ENCODE peak calls at places on chromosomes 2 and 18, in nine cellular contexts. D is neuronal stem cell, E is cardiac muscle cell, N is fibroblast of lung, V is OCI-LY7, Y is astrocyte, J is GM23248, O is fibroblast of mammary gland, A is AG10803. Q is an unnamed sample.

GRCh38 chr18:65468881-65469280 is 281.9 kb upstream of the CDH7 start:
- DNase-seq in D (no peak), E (no peak), N (no peak), V (no peak), Y (no peak), J (no peak), O (no peak), A (no peak), Q (no peak)

GRCh38 chr2:97731274-97732050 is 18.1 kb downstream of the ZAP70 start:
- DNase-seq in D (no peak), E (no peak), N (no peak), V (no peak), Y (no peak), J (no peak), O (no peak), A (no peak), Q (no peak)

GRCh38 chr18:53745228-53745967 is 479.1 kb downstream of the MBD2 start:
- DNase-seq in D (no peak), E (no peak), N (no peak), V (no peak), Y (no peak), J (peak; percentile 28), O (peak; percentile 33), A (peak; percentile 16), Q (peak; percentile 48)

GRCh38 chr2:55224761-55225261 is 7.3 kb downstream of the CLHC1 start:
- DNase-seq in D (no peak), E (no peak), N (no peak), V (no peak), Y (no peak), J (no peak), O (peak; percentile 44), A (no peak), Q (no peak)

GRCh38 chr2:210502997-210503621 is 26.6 kb upstream of the LANCL1 start:
- DNase-seq in D (peak; percentile 21), E (peak; percentile 41), N (peak; percentile 64), V (peak; percentile 48), Y (peak; percentile 18), J (peak; percentile 69), O (peak; percentile 56), A (peak; percentile 53), Q (peak; percentile 45)

GRCh38 chr2:63842149-63843061 is 709 bp downstream of the UGP2 start:
- DNase-seq in D (no peak), E (peak; percentile 61), N (peak; percentile 93), V (peak; percentile 31), Y (peak; percentile 54), J (peak; percentile 86), O (peak; percentile 81), A (peak; percentile 75), Q (peak; percentile 59)

GRCh38 chr2:217964658-217965161 is 38.1 kb downstream of the TNS1 start:
- DNase-seq in D (no peak), E (no peak), N (no peak), V (no peak), Y (no peak), J (no peak), O (no peak), A (no peak), Q (no peak)

GRCh38 chr2:200380139-200380561 is 73.7 kb downstream of the SPATS2L start:
- DNase-seq in D (no peak), E (peak; percentile 23), N (no peak), V (no peak), Y (peak; percentile 52), J (no peak), O (no peak), A (no peak), Q (no peak)

GRCh38 chr2:8616084-8616419 is 65.8 kb upstream of the ID2 start:
- DNase-seq in D (no peak), E (no peak), N (no peak), V (no peak), Y (no peak), J (no peak), O (no peak), A (no peak), Q (no peak)

GRCh38 chr2:157497603-157498314 is 53.9 kb upstream of the CYTIP start:
- DNase-seq in D (peak; percentile 6), E (peak; percentile 59), N (peak; percentile 58), V (peak; percentile 69), Y (peak; percentile 36), J (peak; percentile 77), O (peak; percentile 50), A (peak; percentile 56), Q (peak; percentile 16)

GRCh38 chr2:146867472-146867986 is 977.3 kb upstream of the ACVR2A start:
- DNase-seq in D (no peak), E (no peak), N (no peak), V (no peak), Y (no peak), J (no peak), O (no peak), A (no peak), Q (no peak)

GRCh38 chr18:6331872-6332271 is 82.8 kb downstream of the L3MBTL4 start:
- DNase-seq in D (no peak), E (no peak), N (no peak), V (no peak), Y (no peak), J (no peak), O (no peak), A (no peak), Q (no peak)

GRCh38 chr2:61978522-61978921 is 73.0 kb downstream of the COMMD1 start:
- DNase-seq in D (no peak), E (peak; percentile 45), N (no peak), V (peak; percentile 29), Y (no peak), J (no peak), O (no peak), A (no peak), Q (no peak)

DNA sequence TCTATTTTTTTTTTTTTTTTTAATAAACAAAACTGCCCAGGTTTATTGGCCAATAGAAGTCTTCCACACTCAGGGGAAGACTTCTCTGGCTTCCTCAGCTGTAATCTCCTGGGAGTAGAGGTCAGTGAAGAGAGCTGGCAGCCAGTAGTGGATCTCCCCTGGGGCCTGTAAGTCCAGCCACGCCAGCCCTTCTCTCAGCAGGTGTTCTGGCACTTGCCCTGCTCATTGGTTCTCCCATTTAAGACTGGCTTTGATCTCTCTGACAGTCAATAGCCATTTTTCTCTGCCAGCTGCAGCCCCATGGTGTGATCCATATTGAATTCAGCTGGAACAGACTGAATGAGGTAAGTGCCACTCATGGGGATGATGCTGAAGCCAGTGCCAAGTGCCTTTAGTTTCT is 170.6 kb upstream of the SPHKAP start:
- DNase-seq in D (no peak), E (no peak), N (no peak), V (no peak), Y (no peak), J (no peak), O (no peak), A (no peak), Q (no peak)
- H3K4me3 ChIP-seq in D (no peak overlapping the region), E (no peak overlapping the region), N (no peak overlapping the region), V (no peak overlapping the region), Y (no peak overlapping the region), J (no peak overlapping the region), O (no peak overlapping the region), A (no peak overlapping the region), Q (no peak overlapping the region)

GRCh38 chr18:55780591-55781071 is 192.6 kb upstream of the TCF4 start:
- DNase-seq in D (no peak), E (no peak), N (peak; percentile 29), V (no peak), Y (peak; percentile 52), J (peak; percentile 71), O (peak; percentile 60), A (peak; percentile 69), Q (no peak)
- H3K4me3 ChIP-seq in D (no peak overlapping the region), E (peak overlapping the region; percentile 40), N (peak overlapping the region; percentile 69), V (peak overlapping the region; percentile 63), Y (peak overlapping the region; percentile 61), J (peak overlapping the region; percentile 75), O (peak overlapping the region; percentile 37), A (peak overlapping the region; percentile 69), Q (peak overlapping the region; percentile 64)

GRCh38 chr18:77376733-77377094 is 127.1 kb downstream of the GALR1 start:
- DNase-seq in D (no peak), E (no peak), N (no peak), V (no peak), Y (no peak), J (no peak), O (no peak), A (no peak), Q (no peak)

GRCh38 chr18:77376043-77376732 is 126.5 kb downstream of the GALR1 start:
- DNase-seq in D (no peak), E (no peak), N (no peak), V (no peak), Y (no peak), J (no peak), O (no peak), A (no peak), Q (no peak)

GRCh38 chr18:77377813-77378212 is 128.2 kb downstream of the GALR1 start:
- DNase-seq in D (no peak), E (no peak), N (no peak), V (no peak), Y (no peak), J (no peak), O (no peak), A (no peak), Q (no peak)

GRCh38 chr18:77380695-77381094 is 131.0 kb downstream of the GALR1 start:
- DNase-seq in D (no peak), E (no peak), N (no peak), V (no peak), Y (no peak), J (no peak), O (no peak), A (no peak), Q (no peak)

DNA sequence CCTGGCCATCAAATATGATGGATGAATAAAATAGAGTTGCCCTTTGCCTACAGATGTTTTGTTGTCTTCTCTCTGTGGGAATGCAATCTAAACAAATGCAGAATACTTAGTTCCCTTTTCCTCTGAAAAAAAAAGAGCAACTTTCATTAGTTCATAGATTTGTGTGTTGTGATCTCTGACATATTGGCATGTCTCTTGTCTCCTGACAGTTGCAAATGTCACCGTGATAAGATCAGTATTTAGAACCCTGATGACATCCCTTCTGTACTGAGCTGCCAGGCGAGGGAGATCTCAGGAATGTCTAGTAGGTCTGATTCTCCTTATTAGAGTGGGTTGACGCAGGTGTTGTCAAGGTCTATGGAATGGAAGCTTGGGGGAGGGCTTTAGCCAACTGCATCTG is 130.3 kb downstream of the GALR1 start:
- DNase-seq in D (no peak), E (no peak), N (no peak), V (no peak), Y (no peak), J (no peak), O (no peak), A (no peak), Q (no peak)
- H3K4me3 ChIP-seq in D (no peak overlapping the region), E (no peak overlapping the region), N (no peak overlapping the region), V (no peak overlapping the region), Y (no peak overlapping the region), J (no peak overlapping the region), O (no peak overlapping the region), A (no peak overlapping the region), Q (no peak overlapping the region)

GRCh38 chr2:46339676-46340459 is 42.7 kb downstream of the EPAS1 start:
- DNase-seq in D (no peak), E (no peak), N (peak; percentile 52), V (no peak), Y (no peak), J (peak; percentile 20), O (peak; percentile 75), A (no peak), Q (no peak)
- H3K4me3 ChIP-seq in D (no peak overlapping the region), E (no peak overlapping the region), N (no peak overlapping the region), V (no peak overlapping the region), Y (no peak overlapping the region), J (no peak overlapping the region), O (no peak overlapping the region), A (no peak overlapping the region), Q (no peak overlapping the region)

GRCh38 chr2:184769038-184769437 is 170.7 kb downstream of the ZNF804A start:
- DNase-seq in D (no peak), E (peak; percentile 21), N (peak; percentile 52), V (no peak), Y (peak; percentile 70), J (peak; percentile 66), O (peak; percentile 26), A (peak; percentile 11), Q (peak; percentile 62)
- H3K4me3 ChIP-seq in D (no peak overlapping the region), E (no peak overlapping the region), N (no peak overlapping the region), V (no peak overlapping the region), Y (no peak overlapping the region), J (no peak overlapping the region), O (no peak overlapping the region), A (no peak overlapping the region), Q (no peak overlapping the region)